ENCODE peak calls at places on chromosomes 11 and 22, in six cellular contexts. A is IMR-90, B is H9, U is neuronal stem cell, I is mesenchymal stem cell, E is trophoblast cell. H is an unnamed sample.

GRCh38 chr11:34411786-34412185 is 26.9 kb upstream of the CAT start:
- DNase-seq in A (no peak), B (no peak), U (no peak), I (no peak), E (no peak), H (no peak)

GRCh38 chr11:42329930-42330555 is 870.6 kb upstream of the LRRC4C start:
- DNase-seq in A (no peak), B (no peak), U (no peak), I (no peak), E (no peak), H (no peak)

GRCh38 chr22:24427500-24428164 is at the start of gene ADORA2A:
- DNase-seq in A (no peak), B (no peak), U (no peak), I (no peak), E (no peak), H (no peak)

GRCh38 chr22:17890892-17891291 is 116.6 kb upstream of the BID start:
- DNase-seq in A (no peak), B (no peak), U (no peak), I (no peak), E (no peak), H (no peak)

GRCh38 chr22:22936190-22936914 is 48.7 kb downstream of the IGLL5 start:
- DNase-seq in A (no peak), B (no peak), U (no peak), I (no peak), E (no peak), H (no peak)

GRCh38 chr11:11538277-11538960 is 83.4 kb downstream of the GALNT18 start:
- DNase-seq in A (no peak), B (no peak), U (no peak), I (no peak), E (no peak), H (no peak)

GRCh38 chr11:108958446-108959123 is 293.7 kb downstream of the DDX10 start:
- DNase-seq in A (peak; percentile 82), B (no peak), U (no peak), I (peak; percentile 70), E (peak; percentile 16), H (no peak)

GRCh38 chr11:77654770-77655434 is 17.3 kb upstream of the CLNS1A start:
- DNase-seq in A (peak; percentile 70), B (no peak), U (no peak), I (peak; percentile 22), E (peak; percentile 92), H (no peak)

GRCh38 chr22:33180371-33180770 is 122.2 kb upstream of the SYN3 start:
- DNase-seq in A (no peak), B (no peak), U (no peak), I (no peak), E (no peak), H (no peak)

GRCh38 chr22:44405661-44406060 is 92.4 kb downstream of the RTL6 start:
- DNase-seq in A (no peak), B (no peak), U (no peak), I (no peak), E (no peak), H (no peak)

GRCh38 chr11:61701298-61701993 is 21.3 kb downstream of the DAGLA start:
- DNase-seq in A (peak; percentile 16), B (peak; percentile 85), U (no peak), I (peak; percentile 28), E (no peak), H (peak; percentile 76)

GRCh38 chr11:66336234-66337102 is at the start of gene RIN1:
- DNase-seq in A (peak; percentile 99), B (peak; percentile 84), U (no peak), I (peak; percentile 100), E (peak; percentile 44), H (peak; percentile 77)

GRCh38 chr11:5151713-5152153 is 2.8 kb downstream of the OR52A1 start:
- DNase-seq in A (no peak), B (no peak), U (no peak), I (no peak), E (no peak), H (no peak)

GRCh38 chr22:31585161-31585859 is 76.7 kb downstream of the PISD start:
- DNase-seq in A (peak; percentile 60), B (no peak), U (no peak), I (peak; percentile 69), E (peak; percentile 25), H (no peak)

GRCh38 chr11:113167599-113167998 is 146.8 kb upstream of the TTC12 start:
- DNase-seq in A (no peak), B (no peak), U (no peak), I (no peak), E (no peak), H (no peak)

GRCh38 chr11:130037881-130038601 is 31.7 kb upstream of the APLP2 start:
- DNase-seq in A (no peak), B (peak; percentile 51), U (peak; percentile 38), I (no peak), E (no peak), H (no peak)

GRCh38 chr11:77287136-77287535 is 14.3 kb downstream of the GDPD4 start:
- DNase-seq in A (peak; percentile 26), B (no peak), U (no peak), I (no peak), E (no peak), H (no peak)

GRCh38 chr11:133895551-133895950 is 50.2 kb upstream of the SPATA19 start:
- DNase-seq in A (no peak), B (peak; percentile 44), U (no peak), I (no peak), E (no peak), H (peak; percentile 47)

GRCh38 chr11:117583063-117583801 is 213.8 kb downstream of the DSCAML1 start:
- DNase-seq in A (no peak), B (peak; percentile 43), U (peak; percentile 30), I (no peak), E (no peak), H (no peak)

GRCh38 chr11:77299528-77299993 is 1.9 kb downstream of the GDPD4 start:
- DNase-seq in A (peak; percentile 11), B (no peak), U (no peak), I (no peak), E (no peak), H (no peak)

GRCh38 chr11:60768202-60768601 is 11.5 kb downstream of the MS4A15 start:
- DNase-seq in A (no peak), B (no peak), U (no peak), I (no peak), E (no peak), H (no peak)

GRCh38 chr11:128684582-128685382 is 9.1 kb upstream of the FLI1 start:
- DNase-seq in A (no peak), B (peak; percentile 77), U (no peak), I (no peak), E (no peak), H (no peak)

GRCh38 chr11:45932217-45932616 is 9.8 kb downstream of the LARGE2 start:
- DNase-seq in A (no peak), B (no peak), U (no peak), I (no peak), E (no peak), H (no peak)
- H3K14ac ChIP-seq in A (no peak overlapping the region), B (no peak overlapping the region), U (no peak overlapping the region), I (no peak overlapping the region), E (no peak overlapping the region), H (no peak overlapping the region)

DNA sequence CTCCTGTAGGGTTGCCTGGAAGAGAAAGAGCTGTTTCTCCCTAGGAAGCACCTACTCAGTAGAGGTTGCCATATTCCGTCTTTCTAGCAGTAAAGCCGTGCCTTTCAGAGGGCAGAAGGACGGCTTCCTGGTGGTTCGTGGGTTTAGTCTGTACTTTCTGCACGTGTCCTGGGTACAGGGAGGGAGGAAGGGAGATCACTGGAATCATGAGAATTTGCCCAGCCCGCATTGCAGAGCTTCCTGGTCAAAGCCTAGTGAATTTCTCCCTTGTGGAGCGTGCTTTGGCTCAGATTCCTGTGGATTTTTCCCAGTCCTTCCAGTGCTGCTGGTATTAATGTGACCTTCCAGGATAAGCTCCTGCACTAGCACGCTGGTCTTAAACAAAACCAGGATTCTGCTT is 44.9 kb downstream of the GRAMD1B start:
- DNase-seq in A (peak; percentile 47), B (no peak), U (no peak), I (no peak), E (peak; percentile 95), H (no peak)
- H3K27ac ChIP-seq in A (peak overlapping the region; percentile 51), B (no peak overlapping the region), U (no peak overlapping the region), I (no peak overlapping the region), E (no peak overlapping the region), H (no peak overlapping the region)

GRCh38 chr11:6647836-6648235 is 7.8 kb downstream of the DCHS1 start:
- DNase-seq in A (no peak), B (no peak), U (no peak), I (no peak), E (no peak), H (no peak)

GRCh38 chr11:6648505-6648904 is 7.1 kb downstream of the DCHS1 start:
- DNase-seq in A (no peak), B (no peak), U (no peak), I (no peak), E (no peak), H (no peak)

GRCh38 chr11:6647282-6647679 is 8.3 kb downstream of the DCHS1 start:
- DNase-seq in A (peak; percentile 56), B (no peak), U (no peak), I (peak; percentile 64), E (no peak), H (no peak)

GRCh38 chr11:6646631-6647281 is 8.9 kb downstream of the DCHS1 start:
- DNase-seq in A (peak; percentile 60), B (no peak), U (no peak), I (peak; percentile 56), E (no peak), H (no peak)

GRCh38 chr11:6646040-6646439 is 9.6 kb downstream of the DCHS1 start:
- DNase-seq in A (peak; percentile 80), B (no peak), U (no peak), I (peak; percentile 91), E (no peak), H (no peak)
- H3K14ac ChIP-seq in A (peak overlapping the region; percentile 64), B (no peak overlapping the region), U (no peak overlapping the region), I (peak overlapping the region; percentile 82), E (no peak overlapping the region), H (no peak overlapping the region)

GRCh38 chr11:9747816-9748215 is 83.9 kb downstream of the SWAP70 start:
- DNase-seq in A (no peak), B (no peak), U (no peak), I (no peak), E (no peak), H (no peak)
- H3K27ac ChIP-seq in A (no peak overlapping the region), B (no peak overlapping the region), U (no peak overlapping the region), I (peak overlapping the region; percentile 27), E (no peak overlapping the region), H (no peak overlapping the region)

DNA sequence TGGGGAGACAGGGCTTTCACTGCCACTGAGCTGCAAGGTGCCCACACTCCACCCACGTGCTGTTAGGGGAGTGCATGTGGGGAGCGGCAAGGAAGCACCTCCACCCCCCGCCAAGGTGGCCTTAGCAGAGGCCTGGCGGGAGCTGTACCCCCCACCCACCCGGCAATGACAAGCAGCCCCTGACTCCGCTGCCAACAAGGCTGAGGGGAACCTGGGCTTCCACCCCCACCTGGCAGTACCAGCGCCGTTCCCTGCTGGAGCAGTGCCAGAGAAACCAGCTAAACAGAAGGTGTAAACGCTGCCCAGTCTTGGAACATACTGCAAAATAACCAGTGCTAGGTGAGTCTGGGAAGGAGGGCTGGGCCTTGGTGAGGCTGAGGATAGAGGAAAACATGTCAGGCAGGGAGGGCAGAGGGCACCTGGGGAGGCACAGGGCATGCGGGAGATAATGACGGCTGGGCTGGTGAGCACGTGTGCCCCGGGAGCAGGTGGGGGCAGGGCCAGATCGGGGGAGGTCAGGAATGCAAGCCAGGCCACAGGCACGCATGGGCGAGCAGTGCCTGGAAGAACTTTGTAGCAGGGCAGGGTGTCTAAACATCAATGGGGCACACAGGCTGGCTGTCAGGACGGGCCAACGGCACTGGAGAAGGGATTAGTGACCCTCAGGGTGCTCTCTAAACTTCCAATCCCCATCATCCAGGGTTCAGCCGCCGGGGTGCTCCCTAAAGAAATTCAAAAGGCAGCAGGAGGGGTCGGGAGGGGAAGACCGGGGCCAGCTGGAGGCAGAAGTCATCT is 6.6 kb downstream of the CERK start:
- DNase-seq in A (no peak), B (peak; percentile 54), U (no peak), I (peak; percentile 58), E (no peak), H (peak; percentile 55)
- H3K14ac ChIP-seq in A (no peak overlapping the region), B (peak overlapping the region; percentile 76), U (peak overlapping the region; percentile 75), I (peak overlapping the region; percentile 36), E (no peak overlapping the region), H (no peak overlapping the region)